ENCODE peak calls at places on chromosome 18, in nine cellular contexts. S, J, E, A, N, U, L, O and D are unnamed samples.

GRCh38 chr18:26074256-26074655 is 16.2 kb downstream of the SS18 start:
- DNase-seq in S (no peak), J (no peak), E (no peak), A (no peak), N (no peak), U (no peak), L (no peak), O (no peak), D (no peak)

GRCh38 chr18:8212893-8213805 is 396.1 kb upstream of the RAB12 start:
- DNase-seq in S (no peak), J (no peak), E (no peak), A (no peak), N (no peak), U (no peak), L (no peak), O (no peak), D (no peak)

GRCh38 chr18:44411277-44411900 is 269.3 kb upstream of the SETBP1 start:
- DNase-seq in S (no peak), J (no peak), E (no peak), A (no peak), N (no peak), U (no peak), L (no peak), O (no peak), D (no peak)

GRCh38 chr18:79528846-79529245 is 133.1 kb downstream of the NFATC1 start:
- DNase-seq in S (peak), J (peak), E (peak), A (peak), N (peak), U (peak), L (no peak), O (peak), D (peak)

GRCh38 chr18:77804382-77804781 is 554.7 kb downstream of the GALR1 start:
- DNase-seq in S (no peak), J (no peak), E (no peak), A (no peak), N (no peak), U (no peak), L (no peak), O (no peak), D (no peak)

GRCh38 chr18:11246466-11246865 is 97.1 kb upstream of the PIEZO2 start:
- DNase-seq in S (no peak), J (no peak), E (no peak), A (no peak), N (no peak), U (no peak), L (no peak), O (no peak), D (no peak)

GRCh38 chr18:37548679-37549289 is 16.8 kb downstream of the CELF4 start:
- DNase-seq in S (no peak), J (no peak), E (no peak), A (no peak), N (no peak), U (no peak), L (no peak), O (no peak), D (no peak)

GRCh38 chr18:13283746-13284145 is 65.2 kb downstream of the LDLRAD4 start:
- DNase-seq in S (no peak), J (no peak), E (no peak), A (no peak), N (no peak), U (no peak), L (no peak), O (no peak), D (no peak)

GRCh38 chr18:79532690-79533058 is 136.9 kb downstream of the NFATC1 start:
- DNase-seq in S (no peak), J (no peak), E (no peak), A (peak), N (peak), U (no peak), L (no peak), O (no peak), D (no peak)